ENCODE peak calls at places on chromosomes 6 and 20, in nine cellular contexts. X is right lobe of liver, S is astrocyte of the spinal cord, G is fibroblast of lung, O is HFF-Myc, U is upper lobe of right lung, F is AG09309, J is colonic mucosa, A is tibial nerve. K is an unnamed sample.
A peak's percentile ranks its signal among the peaks of the same experiment; 100 is the strongest.

GRCh38 chr6:44257007-44257752 is at the start of gene SLC35B2:
- DNase-seq in O (no peak), G (peak; percentile 67), F (no peak), U (peak; percentile 85), S (peak; percentile 76), A (peak; percentile 42), X (peak; percentile 77), J (peak; percentile 74), K (no peak)

GRCh38 chr6:13243033-13243432 is 85.3 kb downstream of the TBC1D7 start:
- DNase-seq in J (no peak), U (no peak), X (no peak), A (no peak), F (no peak), O (no peak), G (peak; percentile 23), S (peak; percentile 5), K (no peak)

GRCh38 chr20:40173877-40174276 is 515.2 kb downstream of the MAFB start:
- DNase-seq in G (no peak), X (no peak), O (no peak), A (no peak), J (no peak), S (no peak), F (no peak), U (no peak), K (no peak)

GRCh38 chr6:42970859-42971612 is 7.9 kb downstream of the PEX6 start:
- DNase-seq in F (no peak), O (no peak), A (no peak), S (no peak), U (no peak), X (no peak), G (no peak), J (no peak), K (no peak)

GRCh38 chr6:2959909-2960719 is 11.3 kb downstream of the SERPINB6 start:
- DNase-seq in S (peak; percentile 61), O (no peak), F (peak; percentile 47), U (no peak), X (peak; percentile 33), A (no peak), G (peak; percentile 55), J (no peak), K (peak; percentile 45)

GRCh38 chr6:53529324-53530036 is 15.4 kb downstream of the GCLC start:
- DNase-seq in O (no peak), S (no peak), G (no peak), X (no peak), J (no peak), F (no peak), U (no peak), A (no peak), K (no peak)

GRCh38 chr6:10081075-10081474 is 333.8 kb downstream of the TFAP2A start:
- DNase-seq in X (no peak), S (no peak), J (no peak), U (no peak), F (no peak), A (no peak), G (no peak), O (no peak), K (no peak)

GRCh38 chr6:40710626-40711354 is 123.6 kb upstream of the LRFN2 start:
- DNase-seq in J (peak; percentile 34), G (no peak), S (no peak), X (no peak), U (no peak), A (no peak), F (no peak), O (no peak), K (no peak)

GRCh38 chr6:121190122-121190521 is 144.2 kb downstream of the TBC1D32 start:
- DNase-seq in X (no peak), F (no peak), J (no peak), U (no peak), O (no peak), S (no peak), A (no peak), G (no peak), K (no peak)

GRCh38 chr6:129555206-129555832 is 154.7 kb downstream of the ARHGAP18 start:
- DNase-seq in F (peak; percentile 18), J (no peak), O (no peak), S (peak; percentile 67), U (no peak), X (no peak), A (no peak), G (peak; percentile 40), K (peak; percentile 33)

GRCh38 chr6:112054520-112055160 is 736 bp downstream of the CCN6 start:
- DNase-seq in A (no peak), G (no peak), S (no peak), X (no peak), J (no peak), U (no peak), F (no peak), O (no peak), K (no peak)

GRCh38 chr20:1199981-1200380 is 3.3 kb upstream of the C20orf202 start:
- DNase-seq in X (no peak), J (no peak), O (no peak), A (no peak), U (no peak), G (no peak), F (no peak), S (no peak), K (no peak)

GRCh38 chr6:75619230-75619899 is 17.7 kb downstream of the SENP6 start:
- DNase-seq in S (no peak), G (peak; percentile 54), O (no peak), F (no peak), J (no peak), A (no peak), U (no peak), X (no peak), K (no peak)

GRCh38 chr6:127302728-127303675 is 36.3 kb downstream of the RNF146 start:
- DNase-seq in A (peak; percentile 82), O (peak; percentile 15), U (no peak), X (no peak), J (peak; percentile 47), F (no peak), G (peak; percentile 65), S (peak; percentile 65), K (no peak)

GRCh38 chr6:3835055-3835731 is 14.0 kb upstream of the FAM50B start:
- DNase-seq in O (no peak), X (peak; percentile 90), S (no peak), F (no peak), J (peak; percentile 23), G (peak; percentile 55), A (peak; percentile 75), U (no peak), K (no peak)

GRCh38 chr6:26175428-26176181 is 88.4 kb downstream of the HFE start:
- DNase-seq in X (no peak), F (no peak), J (peak; percentile 79), G (peak; percentile 83), S (peak; percentile 77), O (peak; percentile 58), U (no peak), A (no peak), K (no peak)

GRCh38 chr6:170286246-170286933 is 4.5 kb downstream of the DLL1 start:
- DNase-seq in J (peak; percentile 60), A (no peak), F (no peak), X (peak; percentile 37), G (no peak), S (no peak), O (no peak), U (peak; percentile 65), K (no peak)

GRCh38 chr6:53359843-53360834 is 11.4 kb upstream of the ELOVL5 start:
- DNase-seq in J (no peak), S (peak; percentile 58), G (peak; percentile 40), O (no peak), X (no peak), A (no peak), U (no peak), F (no peak), K (no peak)

GRCh38 chr6:107624541-107624940 is 134.6 kb downstream of the SOBP start:
- DNase-seq in G (no peak), F (no peak), S (no peak), O (no peak), X (no peak), A (no peak), U (no peak), J (no peak), K (no peak)

GRCh38 chr6:162638931-162639574 is 88.5 kb downstream of the PRKN start:
- DNase-seq in O (no peak), F (no peak), S (no peak), U (no peak), J (no peak), G (peak; percentile 25), X (no peak), A (no peak), K (no peak)

GRCh38 chr6:135870722-135871121 is 19.2 kb downstream of the PDE7B start:
- DNase-seq in F (no peak), G (peak; percentile 50), S (peak; percentile 74), U (no peak), J (no peak), A (no peak), O (peak; percentile 80), X (no peak), K (no peak)

GRCh38 chr6:165663736-165664552 is 903 bp upstream of the PDE10A start:
- DNase-seq in O (no peak), S (no peak), X (no peak), J (no peak), F (no peak), U (no peak), G (no peak), A (no peak), K (no peak)

GRCh38 chr6:89357390-89357789 is 4.9 kb upstream of the UBE2J1 start:
- DNase-seq in J (no peak), X (no peak), F (no peak), S (no peak), A (no peak), G (no peak), U (no peak), O (no peak), K (no peak)
- H3K4me3 ChIP-seq in J (no peak overlapping the region), X (peak overlapping the region; percentile 28), F (no peak overlapping the region), S (no peak overlapping the region), A (no peak overlapping the region), G (no peak overlapping the region), U (peak overlapping the region; percentile 27), O (no peak overlapping the region), K (no peak overlapping the region)

DNA sequence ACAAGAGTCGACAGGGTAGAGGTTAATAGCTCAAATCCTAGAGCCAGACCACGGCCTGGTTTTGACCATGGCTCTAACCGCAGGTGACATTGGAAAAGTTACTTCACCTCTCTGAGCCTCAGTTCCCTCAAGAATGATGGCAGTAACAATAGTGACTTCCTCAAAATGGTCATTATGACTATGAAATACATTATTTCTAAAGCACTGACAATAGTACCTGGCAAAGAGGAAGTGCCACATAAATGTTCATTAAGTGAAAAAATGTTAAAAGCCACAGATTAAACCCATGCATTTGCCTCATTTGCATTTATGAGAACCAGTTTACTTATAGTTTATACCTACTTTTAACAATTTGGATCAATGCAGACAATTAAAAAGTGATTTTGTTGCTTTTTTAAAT is 12.3 kb downstream of the BTBD3 start:
- DNase-seq in J (no peak), S (no peak), X (no peak), O (no peak), U (no peak), A (no peak), F (no peak), G (no peak), K (no peak)
- TF ChIP-seq CTCF in J (no peak), S (no peak), X (no peak), O (no peak), U (no peak), A (no peak), F (no peak), G (no peak), K (no peak)

GRCh38 chr20:54339093-54339492 is 131.2 kb downstream of the PFDN4 start:
- DNase-seq in X (no peak), F (no peak), A (no peak), J (no peak), O (no peak), S (no peak), G (no peak), U (no peak), K (no peak)
- H3K4me3 ChIP-seq in X (no peak overlapping the region), F (no peak overlapping the region), A (no peak overlapping the region), J (no peak overlapping the region), O (no peak overlapping the region), S (no peak overlapping the region), G (no peak overlapping the region), U (no peak overlapping the region), K (no peak overlapping the region)

GRCh38 chr20:63692436-63693078 is 3.9 kb upstream of the TNFRSF6B start:
- DNase-seq in X (no peak), S (no peak), U (no peak), A (no peak), O (no peak), F (no peak), G (peak; percentile 38), J (peak; percentile 65), K (no peak)
- TF ChIP-seq CTCF in X (no peak), S (no peak), U (no peak), A (no peak), O (peak; percentile 5), F (no peak), G (no peak), J (no peak), K (no peak)